ENCODE peak calls at places on chromosomes 13 and 19, in ten cellular contexts. S is ELR; C is ELF-1; A is SW 1271; Y is stimulated activated CD8-positive, alpha-beta memory T cell treated with anti-CD3 and anti-CD28 coated beads, Interleukin-2, amount 100 ng/mL, for 48 hours; W is NCI-H748 treated with DMSO at 0.1 percent for 48 hours; I is stromal cell of bone marrow; T is WTC11; Z is NCI-H1048; F is kidney tubule cell. L is an unnamed sample.
A peak's percentile ranks its signal among the peaks of the same experiment; 100 is the strongest.

GRCh38 chr19:18313398-18313797 is 9.5 kb downstream of the LSM4 start:
- DNase-seq in C (no peak), I (no peak), Y (no peak), Z (no peak), S (no peak), T (no peak), A (no peak), F (no peak), W (no peak), L (no peak)

GRCh38 chr13:112859817-112860190 is 109.2 kb upstream of the MCF2L start:
- DNase-seq in Z (no peak), S (peak; percentile 55), I (no peak), A (no peak), W (no peak), Y (no peak), T (no peak), C (no peak), F (peak; percentile 83), L (no peak)

GRCh38 chr19:38264486-38265212 is at the start of gene SPINT2:
- DNase-seq in T (peak; percentile 93), I (no peak), S (no peak), Y (peak; percentile 14), C (peak; percentile 90), W (no peak), Z (peak; percentile 94), F (no peak), A (no peak), L (no peak)

GRCh38 chr13:37995052-37995451 is 125.5 kb upstream of the TRPC4 start:
- DNase-seq in C (no peak), A (no peak), Z (no peak), S (peak; percentile 4), F (peak; percentile 41), W (peak; percentile 98), Y (no peak), T (no peak), I (no peak), L (no peak)

GRCh38 chr19:3363841-3364500 is 2.4 kb upstream of the NFIC start:
- DNase-seq in Y (no peak), Z (no peak), T (no peak), F (no peak), C (no peak), I (no peak), S (no peak), W (no peak), A (no peak), L (no peak)

GRCh38 chr19:32688315-32688714 is 3.3 kb upstream of the NUDT19 start:
- DNase-seq in I (no peak), W (no peak), S (no peak), Z (no peak), Y (no peak), C (no peak), A (no peak), F (no peak), T (no peak), L (no peak)

GRCh38 chr13:110575322-110576069 is 14.0 kb upstream of the RAB20 start:
- DNase-seq in F (peak; percentile 49), Z (no peak), A (no peak), I (no peak), W (no peak), S (peak; percentile 48), Y (no peak), C (peak; percentile 64), T (no peak), L (peak; percentile 64)

GRCh38 chr19:3826163-3826562 is 40.0 kb upstream of the MATK start:
- DNase-seq in S (no peak), F (no peak), Z (no peak), T (no peak), W (no peak), A (no peak), Y (no peak), C (peak; percentile 47), I (no peak), L (no peak)

GRCh38 chr13:55577082-55577846 is 1563.5 kb upstream of the PRR20A start:
- DNase-seq in I (no peak), F (no peak), W (no peak), S (no peak), Z (no peak), A (no peak), Y (no peak), C (peak; percentile 11), T (no peak), L (no peak)

GRCh38 chr13:27007166-27007565 is 164.4 kb downstream of the USP12 start:
- DNase-seq in S (no peak), F (no peak), Z (no peak), C (no peak), T (no peak), I (no peak), A (no peak), Y (no peak), W (peak; percentile 93), L (no peak)

GRCh38 chr13:39835253-39835652 is 179.8 kb downstream of the COG6 start:
- DNase-seq in F (peak; percentile 44), W (peak; percentile 9), Y (no peak), T (no peak), S (no peak), A (no peak), C (no peak), I (peak; percentile 6), Z (no peak), L (no peak)

GRCh38 chr19:13790354-13790753 is 4.9 kb upstream of the ZSWIM4 start:
- DNase-seq in Y (no peak), C (no peak), F (no peak), W (no peak), T (no peak), S (no peak), A (no peak), I (peak; percentile 18), Z (no peak), L (no peak)

GRCh38 chr19:33678796-33679195 is 57.0 kb downstream of the CHST8 start:
- DNase-seq in W (no peak), Z (no peak), I (no peak), F (no peak), Y (no peak), A (no peak), C (no peak), T (no peak), S (no peak), L (no peak)

GRCh38 chr19:9362905-9363304 is at the start of gene ZNF177:
- DNase-seq in C (no peak), A (no peak), S (no peak), F (no peak), W (no peak), I (no peak), Y (no peak), Z (no peak), T (peak; percentile 17), L (no peak)

GRCh38 chr19:47419037-47419783 is at the start of gene MEIS3:
- DNase-seq in F (no peak), S (no peak), Y (no peak), W (no peak), C (peak; percentile 82), T (no peak), A (no peak), Z (no peak), I (no peak), L (no peak)

GRCh38 chr19:48739400-48739825 is 997 bp downstream of the RASIP1 start:
- DNase-seq in Y (no peak), S (no peak), I (no peak), Z (no peak), W (no peak), T (no peak), F (no peak), C (no peak), A (no peak), L (no peak)

GRCh38 chr19:38044267-38045111 is 137.5 kb downstream of the SIPA1L3 start:
- DNase-seq in A (no peak), Y (no peak), W (no peak), S (peak; percentile 85), F (peak; percentile 45), Z (no peak), T (no peak), C (peak; percentile 58), I (no peak), L (no peak)

GRCh38 chr19:3660493-3661219 is 34.1 kb upstream of the CACTIN start:
- DNase-seq in Z (no peak), T (no peak), Y (no peak), C (no peak), A (no peak), F (no peak), S (no peak), I (no peak), W (no peak), L (no peak)

GRCh38 chr19:9494096-9494495 is 4.3 kb downstream of the ZNF560 start:
- DNase-seq in S (no peak), W (no peak), A (no peak), Y (no peak), Z (no peak), T (no peak), F (no peak), C (no peak), I (no peak), L (no peak)

GRCh38 chr19:2507109-2507508 is 31.2 kb downstream of the GADD45B start:
- DNase-seq in F (peak; percentile 64), Y (no peak), T (no peak), W (peak; percentile 78), S (peak; percentile 63), A (no peak), Z (no peak), I (peak; percentile 25), C (no peak), L (no peak)

GRCh38 chr19:35264281-35265125 is 4.3 kb upstream of the USF2 start:
- DNase-seq in Z (no peak), I (no peak), C (no peak), F (peak; percentile 80), T (peak; percentile 2), A (no peak), W (no peak), S (no peak), Y (no peak), L (no peak)

GRCh38 chr13:26721251-26721939 is 39.2 kb downstream of the GPR12 start:
- DNase-seq in A (no peak), T (no peak), C (no peak), S (peak; percentile 8), W (peak; percentile 48), I (no peak), Y (peak; percentile 14), F (no peak), Z (no peak), L (no peak)

GRCh38 chr19:43667524-43668405 is 2.2 kb downstream of the PLAUR start:
- DNase-seq in T (peak; percentile 17), I (no peak), F (no peak), Y (no peak), A (no peak), C (no peak), Z (peak; percentile 89), S (peak; percentile 33), W (peak; percentile 89), L (no peak)

GRCh38 chr13:46893820-46894533 is 2.9 kb downstream of the HTR2A start:
- DNase-seq in C (peak; percentile 83), F (peak; percentile 62), T (peak; percentile 81), S (peak; percentile 54), I (no peak), Z (peak; percentile 0), W (peak; percentile 24), A (no peak), Y (peak; percentile 60), L (peak; percentile 69)

GRCh38 chr13:48072304-48072703 is 22.6 kb downstream of the MED4 start:
- DNase-seq in W (no peak), S (no peak), Y (no peak), A (no peak), C (no peak), F (no peak), T (no peak), Z (no peak), I (no peak), L (no peak)

GRCh38 chr13:36251528-36251927 is 37.2 kb upstream of the SOHLH2 start:
- DNase-seq in T (no peak), S (peak; percentile 14), C (no peak), W (no peak), I (peak; percentile 15), Y (no peak), A (no peak), F (peak; percentile 19), Z (no peak), L (no peak)

GRCh38 chr19:17902701-17903100 is 30.1 kb upstream of the CCDC124 start:
- DNase-seq in Y (no peak), S (no peak), Z (no peak), W (no peak), I (peak; percentile 15), A (no peak), T (no peak), C (no peak), F (no peak), L (no peak)

GRCh38 chr19:18764591-18765051 is 26.5 kb downstream of the COMP start:
- DNase-seq in S (peak; percentile 81), W (no peak), F (peak; percentile 75), I (no peak), Z (no peak), T (no peak), C (no peak), A (no peak), Y (no peak), L (no peak)